ENCODE peak calls at places on chromosomes 3 and 15, in five cellular contexts. One of them, this sample, is unnamed.

GRCh38 chr3:173267716-173268115 is 126.7 kb upstream of the SPATA16 start:
- DNase-seq in IMR-90: no peak
- DNase-seq in MM.1S: no peak
- DNase-seq in HCT116: no peak
- DNase-seq in GM23248: no peak
- DNase-seq in this sample: no peak

GRCh38 chr3:11903047-11903446 is 56.4 kb upstream of the TAMM41 start:
- DNase-seq in IMR-90: no peak
- DNase-seq in GM23248: no peak
- DNase-seq in HCT116: no peak
- DNase-seq in MM.1S: no peak
- DNase-seq in this sample: no peak

GRCh38 chr15:101531170-101531569 is 41.7 kb upstream of the PCSK6 start:
- DNase-seq in IMR-90: no peak
- DNase-seq in GM23248: no peak
- DNase-seq in MM.1S: no peak
- DNase-seq in HCT116: no peak
- DNase-seq in this sample: no peak

GRCh38 chr3:158105710-158106438 is at the start of gene SHOX2:
- DNase-seq in MM.1S: peak
- DNase-seq in GM23248: peak
- DNase-seq in IMR-90: peak
- DNase-seq in HCT116: no peak
- DNase-seq in this sample: no peak

GRCh38 chr3:46058981-46059380 is 31.7 kb upstream of the XCR1 start:
- DNase-seq in HCT116: no peak
- DNase-seq in GM23248: no peak
- DNase-seq in IMR-90: no peak
- DNase-seq in MM.1S: no peak
- DNase-seq in this sample: no peak

GRCh38 chr3:13520326-13520880 is 28.5 kb upstream of the FBLN2 start:
- DNase-seq in HCT116: no peak
- DNase-seq in GM23248: no peak
- DNase-seq in MM.1S: no peak
- DNase-seq in IMR-90: no peak
- DNase-seq in this sample: no peak

GRCh38 chr3:30492581-30493192 is 113.7 kb upstream of the TGFBR2 start:
- DNase-seq in IMR-90: peak
- DNase-seq in MM.1S: no peak
- DNase-seq in GM23248: peak
- DNase-seq in HCT116: no peak
- DNase-seq in this sample: no peak

GRCh38 chr3:80556728-80557127 is 788.9 kb upstream of the ROBO1 start:
- DNase-seq in HCT116: no peak
- DNase-seq in GM23248: peak
- DNase-seq in IMR-90: no peak
- DNase-seq in MM.1S: no peak
- DNase-seq in this sample: no peak

GRCh38 chr3:122800838-122801237 is 6.0 kb downstream of the SLC49A4 start:
- DNase-seq in GM23248: no peak
- DNase-seq in IMR-90: no peak
- DNase-seq in HCT116: no peak
- DNase-seq in MM.1S: no peak
- DNase-seq in this sample: no peak

GRCh38 chr3:48430359-48431101 is 644 bp upstream of the PLXNB1 start:
- DNase-seq in IMR-90: no peak
- DNase-seq in GM23248: no peak
- DNase-seq in MM.1S: no peak
- DNase-seq in HCT116: no peak
- DNase-seq in this sample: no peak

GRCh38 chr3:119891944-119892721 is 110.2 kb downstream of the NR1I2 start:
- DNase-seq in MM.1S: peak
- DNase-seq in HCT116: peak
- DNase-seq in IMR-90: peak
- DNase-seq in GM23248: peak
- DNase-seq in this sample: peak

GRCh38 chr3:16511561-16512434 is 1.7 kb downstream of the RFTN1 start:
- DNase-seq in IMR-90: peak
- DNase-seq in MM.1S: no peak
- DNase-seq in HCT116: no peak
- DNase-seq in GM23248: peak
- DNase-seq in this sample: peak

GRCh38 chr3:15538345-15538744 is 16.8 kb upstream of the COLQ start:
- DNase-seq in IMR-90: peak
- DNase-seq in GM23248: peak
- DNase-seq in HCT116: no peak
- DNase-seq in MM.1S: no peak
- DNase-seq in this sample: no peak

GRCh38 chr3:56137406-56137805 is 330.9 kb downstream of the ERC2 start:
- DNase-seq in HCT116: no peak
- DNase-seq in IMR-90: no peak
- DNase-seq in MM.1S: no peak
- DNase-seq in GM23248: no peak
- DNase-seq in this sample: no peak

GRCh38 chr3:120983321-120983665 is 75.3 kb downstream of the STXBP5L start:
- DNase-seq in HCT116: no peak
- DNase-seq in GM23248: no peak
- DNase-seq in IMR-90: no peak
- DNase-seq in MM.1S: no peak
- DNase-seq in this sample: no peak

GRCh38 chr15:73150831-73151230 is 98.6 kb downstream of the NEO1 start:
- DNase-seq in MM.1S: no peak
- DNase-seq in HCT116: no peak
- DNase-seq in GM23248: no peak
- DNase-seq in IMR-90: no peak
- DNase-seq in this sample: no peak

GRCh38 chr3:173553635-173554280 is 156.2 kb downstream of the NLGN1 start:
- DNase-seq in IMR-90: peak
- DNase-seq in MM.1S: peak
- DNase-seq in HCT116: peak
- DNase-seq in GM23248: peak
- DNase-seq in this sample: peak

GRCh38 chr3:52190294-52190841 is 7.6 kb upstream of the ALAS1 start:
- DNase-seq in HCT116: no peak
- DNase-seq in MM.1S: no peak
- DNase-seq in GM23248: peak
- DNase-seq in IMR-90: peak
- DNase-seq in this sample: no peak

GRCh38 chr15:62594017-62594416 is 428.9 kb upstream of the C2CD4B start:
- DNase-seq in HCT116: no peak
- DNase-seq in MM.1S: no peak
- DNase-seq in IMR-90: no peak
- DNase-seq in GM23248: no peak
- DNase-seq in this sample: no peak

GRCh38 chr15:53506370-53506769 is 253.1 kb downstream of the WDR72 start:
- DNase-seq in HCT116: no peak
- DNase-seq in MM.1S: no peak
- DNase-seq in GM23248: no peak
- DNase-seq in IMR-90: no peak
- DNase-seq in this sample: no peak

GRCh38 chr3:37981348-37981664 is 9.3 kb upstream of the VILL start:
- DNase-seq in IMR-90: no peak
- DNase-seq in MM.1S: no peak
- DNase-seq in HCT116: no peak
- DNase-seq in GM23248: no peak
- DNase-seq in this sample: no peak

GRCh38 chr3:55180936-55181535 is 253.2 kb upstream of the LRTM1 start:
- DNase-seq in IMR-90: no peak
- DNase-seq in HCT116: no peak
- DNase-seq in MM.1S: peak
- DNase-seq in GM23248: peak
- DNase-seq in this sample: peak

DNA sequence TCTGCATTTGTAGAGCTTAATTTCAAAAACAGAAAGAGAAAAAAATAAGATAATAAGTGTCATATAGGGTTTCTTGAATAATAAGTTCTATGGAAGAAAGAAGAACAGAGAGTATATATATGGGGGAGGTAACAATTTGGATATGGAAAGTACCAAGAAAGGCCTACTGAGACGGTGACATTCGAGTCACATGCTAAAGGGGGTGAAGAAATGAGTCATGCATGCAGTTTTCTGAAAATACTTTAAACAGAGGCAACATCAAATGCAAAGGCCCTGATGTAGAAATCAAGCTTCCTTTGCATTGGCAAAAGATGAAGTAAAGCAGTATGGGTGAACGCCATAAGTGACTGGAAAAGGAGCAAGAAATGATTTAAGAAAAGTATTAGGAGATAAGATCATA is 371.6 kb upstream of the ZNF385D start:
- DNase-seq in HCT116: no peak
- DNase-seq in IMR-90: no peak
- DNase-seq in MM.1S: no peak
- DNase-seq in GM23248: no peak
- DNase-seq in this sample: peak
- H3K4me3 ChIP-seq in HCT116: no peak
- H3K4me3 ChIP-seq in IMR-90: no peak
- H3K4me3 ChIP-seq in MM.1S: no peak
- H3K4me3 ChIP-seq in GM23248: no peak
- H3K4me3 ChIP-seq in this sample: no peak

GRCh38 chr3:58241321-58242044 is 3.9 kb downstream of the ABHD6 start:
- DNase-seq in IMR-90: peak
- DNase-seq in MM.1S: no peak
- DNase-seq in HCT116: no peak
- DNase-seq in GM23248: no peak
- DNase-seq in this sample: no peak
- H3K4me3 ChIP-seq in IMR-90: no peak
- H3K4me3 ChIP-seq in MM.1S: peak
- H3K4me3 ChIP-seq in HCT116: no peak
- H3K4me3 ChIP-seq in GM23248: no peak
- H3K4me3 ChIP-seq in this sample: no peak

DNA sequence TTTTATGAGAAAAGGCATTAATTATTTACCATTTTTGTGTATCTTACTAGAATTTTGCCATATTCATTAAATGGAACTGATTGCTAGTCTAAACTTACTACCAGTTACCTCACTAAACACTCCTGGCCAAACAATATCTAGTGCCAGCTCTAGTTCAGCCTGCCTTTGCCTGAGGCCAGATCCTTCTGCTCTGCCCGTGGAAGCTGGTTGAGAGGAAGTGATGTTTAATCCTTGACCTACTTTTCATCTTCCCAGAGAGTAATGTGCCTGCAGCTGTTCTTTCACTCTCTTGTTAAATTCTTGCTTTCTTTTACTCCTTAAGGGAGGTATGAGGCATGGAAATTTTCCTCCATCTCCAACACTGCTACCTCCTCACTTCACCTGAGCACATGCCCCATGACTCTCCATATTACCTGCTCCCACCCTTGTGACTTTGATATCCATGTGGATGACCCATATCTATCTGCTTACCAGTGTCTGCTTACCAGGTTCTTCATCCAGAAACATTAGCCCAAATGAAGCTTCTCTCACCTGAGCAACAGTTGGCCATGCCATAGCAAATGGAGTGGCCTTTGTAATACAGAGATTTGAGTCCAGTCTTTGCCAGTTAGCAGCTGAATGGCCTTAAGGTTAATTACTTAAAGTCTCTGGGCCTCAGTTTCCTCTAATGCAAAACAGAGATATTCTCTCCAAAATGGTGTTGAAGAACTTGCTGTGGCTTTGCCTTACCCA is 53.4 kb downstream of the UBE2E1 start:
- DNase-seq in HCT116: no peak
- DNase-seq in MM.1S: no peak
- DNase-seq in GM23248: peak
- DNase-seq in IMR-90: peak
- DNase-seq in this sample: no peak
- H3K4me3 ChIP-seq in HCT116: no peak
- H3K4me3 ChIP-seq in MM.1S: no peak
- H3K4me3 ChIP-seq in GM23248: no peak
- H3K4me3 ChIP-seq in IMR-90: no peak
- H3K4me3 ChIP-seq in this sample: no peak

DNA sequence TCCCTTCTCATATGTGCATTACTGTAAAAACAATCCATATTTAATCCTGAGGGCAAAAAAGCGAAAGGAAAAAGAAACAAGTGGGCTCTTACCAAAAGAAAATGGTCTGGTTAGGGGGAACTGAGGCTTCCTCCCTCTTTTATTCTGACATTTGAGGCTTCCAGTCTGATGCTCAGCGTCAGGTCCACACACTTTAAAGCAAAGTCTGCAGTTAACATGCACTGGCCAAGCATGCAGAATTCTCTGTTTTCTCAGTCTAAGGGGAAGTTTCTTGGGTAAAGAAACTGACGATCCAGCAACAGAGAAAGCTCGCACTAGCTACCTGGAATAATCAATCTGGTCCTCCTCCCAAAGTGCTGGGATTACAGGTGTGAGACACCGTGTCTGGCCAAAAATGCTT is 36.3 kb upstream of the TRIM59 start:
- DNase-seq in IMR-90: no peak
- DNase-seq in GM23248: no peak
- DNase-seq in MM.1S: no peak
- DNase-seq in HCT116: no peak
- DNase-seq in this sample: no peak
- H3K4me3 ChIP-seq in IMR-90: peak
- H3K4me3 ChIP-seq in GM23248: peak
- H3K4me3 ChIP-seq in MM.1S: peak
- H3K4me3 ChIP-seq in HCT116: no peak
- H3K4me3 ChIP-seq in this sample: peak

GRCh38 chr3:141183606-141184005 is 48.0 kb upstream of the PXYLP1 start:
- DNase-seq in MM.1S: no peak
- DNase-seq in HCT116: no peak
- DNase-seq in IMR-90: no peak
- DNase-seq in GM23248: no peak
- DNase-seq in this sample: no peak
- H3K4me3 ChIP-seq in MM.1S: no peak
- H3K4me3 ChIP-seq in HCT116: no peak
- H3K4me3 ChIP-seq in IMR-90: no peak
- H3K4me3 ChIP-seq in GM23248: no peak
- H3K4me3 ChIP-seq in this sample: no peak

GRCh38 chr15:74445816-74446763 is 12.3 kb upstream of the SEMA7A start:
- DNase-seq in GM23248: no peak
- DNase-seq in IMR-90: no peak
- DNase-seq in HCT116: no peak
- DNase-seq in MM.1S: no peak
- DNase-seq in this sample: no peak
- H3K4me3 ChIP-seq in GM23248: no peak
- H3K4me3 ChIP-seq in IMR-90: no peak
- H3K4me3 ChIP-seq in HCT116: no peak
- H3K4me3 ChIP-seq in MM.1S: no peak
- H3K4me3 ChIP-seq in this sample: no peak

DNA sequence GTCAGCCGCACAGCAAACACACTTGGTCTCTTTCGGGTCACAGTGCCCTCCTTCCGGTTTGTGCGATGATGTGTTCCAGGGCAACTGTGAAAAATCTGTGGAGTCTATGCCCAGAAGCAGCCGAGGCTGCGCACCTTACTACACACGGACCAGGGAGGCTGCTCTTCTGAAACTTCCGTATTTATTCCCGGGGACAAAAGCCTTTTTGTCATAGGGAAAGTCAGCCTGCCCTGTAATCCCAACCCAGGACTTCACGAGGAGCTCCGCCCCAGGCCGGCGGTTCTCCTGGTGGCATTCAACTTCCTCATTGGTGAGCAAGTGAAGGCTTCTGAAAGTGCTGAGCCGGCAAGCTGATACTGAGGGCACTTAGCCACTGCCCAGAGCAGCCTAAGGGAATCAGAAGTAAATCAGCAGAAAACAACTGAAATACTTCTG is 126.5 kb downstream of the FMN1 start:
- DNase-seq in GM23248: peak
- DNase-seq in MM.1S: peak
- DNase-seq in IMR-90: no peak
- DNase-seq in HCT116: no peak
- DNase-seq in this sample: no peak
- H3K4me3 ChIP-seq in GM23248: peak
- H3K4me3 ChIP-seq in MM.1S: peak
- H3K4me3 ChIP-seq in IMR-90: no peak
- H3K4me3 ChIP-seq in HCT116: no peak
- H3K4me3 ChIP-seq in this sample: no peak